ENCODE peak calls at places on chromosomes 4 and X, in ten cellular contexts. D is non-pigmented ciliary epithelial cell; Y is esophagus squamous epithelium; F is Panc1; B is stimulated activated CD4-positive, alpha-beta T cell treated with anti-CD3 and anti-CD28 coated beads, TNF-alpha, amount 100 ng/mL, for 48 hours; N is hypothalamus; V is activated naive CD4-positive, alpha-beta T cell; E is upper lobe of right lung; W is NCI-H2081; Q is ELR. S is an unnamed sample.

GRCh38 chr4:94486372-94486801 is 34.6 kb downstream of the PDLIM5 start:
- DNase-seq in V (no peak), Q (peak; percentile 66), B (no peak), D (no peak), E (no peak), Y (no peak), N (no peak), F (no peak), W (no peak), S (no peak)

GRCh38 chrX:68829594-68830485 is 1.0 kb downstream of the EFNB1 start:
- DNase-seq in Q (peak; percentile 43), D (no peak), W (no peak), N (no peak), V (no peak), E (no peak), F (no peak), B (no peak), Y (no peak), S (no peak)

GRCh38 chr4:88752754-88753153 is 55.1 kb upstream of the NAP1L5 start:
- DNase-seq in V (no peak), D (no peak), E (no peak), Q (no peak), W (no peak), F (no peak), B (no peak), N (no peak), Y (no peak), S (no peak)

GRCh38 chr4:99710020-99710419 is 52.4 kb upstream of the C4orf54 start:
- DNase-seq in D (no peak), Y (no peak), N (no peak), V (no peak), B (no peak), F (no peak), E (no peak), W (no peak), Q (no peak), S (no peak)

GRCh38 chr4:44961001-44961755 is 234.8 kb upstream of the GNPDA2 start:
- DNase-seq in Q (no peak), B (no peak), N (no peak), F (no peak), Y (no peak), D (no peak), W (no peak), E (no peak), V (no peak), S (no peak)

GRCh38 chr4:128856246-128856645 is 46.7 kb downstream of the JADE1 start:
- DNase-seq in V (no peak), Q (no peak), B (no peak), E (no peak), N (no peak), F (no peak), D (no peak), Y (no peak), W (no peak), S (no peak)

GRCh38 chr4:98260047-98260578 is 1.1 kb upstream of the RAP1GDS1 start:
- DNase-seq in F (no peak), W (no peak), D (no peak), Y (peak; percentile 11), E (peak; percentile 86), N (no peak), Q (no peak), V (peak; percentile 26), B (peak; percentile 10), S (no peak)

GRCh38 chr4:10013722-10014121 is 7.6 kb downstream of the SLC2A9 start:
- DNase-seq in Q (peak; percentile 19), V (no peak), B (no peak), Y (no peak), E (peak; percentile 74), W (peak; percentile 60), N (no peak), D (no peak), F (no peak), S (no peak)

GRCh38 chr4:100828364-100828763 is 310.5 kb upstream of the EMCN start:
- DNase-seq in E (no peak), W (no peak), V (no peak), D (no peak), B (no peak), N (no peak), F (no peak), Q (no peak), Y (no peak), S (no peak)

GRCh38 chr4:13386405-13387107 is 97.6 kb downstream of the RAB28 start:
- DNase-seq in E (no peak), Y (no peak), V (no peak), D (no peak), Q (no peak), F (no peak), N (no peak), B (no peak), W (no peak), S (no peak)

GRCh38 chrX:119145241-119145653 is 17.6 kb upstream of the KIAA1210 start:
- DNase-seq in D (no peak), V (no peak), N (no peak), Y (no peak), F (no peak), Q (peak; percentile 33), B (no peak), W (peak; percentile 4), E (no peak), S (no peak)

GRCh38 chr4:9804918-9805317 is 23.5 kb downstream of the DRD5 start:
- DNase-seq in Q (no peak), E (no peak), Y (no peak), D (no peak), F (no peak), W (no peak), V (no peak), B (no peak), N (no peak), S (no peak)

GRCh38 chr4:100876546-100876945 is 358.7 kb upstream of the EMCN start:
- DNase-seq in F (no peak), D (no peak), Q (no peak), B (no peak), W (no peak), V (no peak), E (no peak), N (no peak), Y (no peak), S (no peak)

GRCh38 chrX:71619193-71619592 is 882 bp upstream of the CXCR3 start:
- DNase-seq in B (peak; percentile 58), V (no peak), F (no peak), E (no peak), N (no peak), W (no peak), Q (no peak), D (no peak), Y (no peak), S (no peak)

GRCh38 chr4:138865765-138866164 is 149.8 kb upstream of the NOCT start:
- DNase-seq in D (no peak), V (no peak), E (no peak), W (no peak), Q (no peak), F (no peak), N (no peak), B (no peak), Y (no peak), S (no peak)

GRCh38 chrX:148813422-148813821 is 313.0 kb downstream of the AFF2 start:
- DNase-seq in E (no peak), N (no peak), F (no peak), V (no peak), B (no peak), W (no peak), Y (no peak), Q (no peak), D (no peak), S (no peak)

GRCh38 chr4:91113130-91113706 is 986.0 kb downstream of the CCSER1 start:
- DNase-seq in W (no peak), Q (peak; percentile 1), B (no peak), E (no peak), F (peak; percentile 32), V (no peak), D (peak; percentile 4), N (no peak), Y (no peak), S (no peak)

GRCh38 chr4:145623831-145624230 is 4.6 kb downstream of the MMAA start:
- DNase-seq in Y (no peak), W (no peak), B (no peak), F (no peak), D (peak; percentile 18), Q (peak; percentile 65), V (no peak), E (no peak), N (no peak), S (no peak)

GRCh38 chrX:151458824-151459223 is 61.8 kb downstream of the VMA21 start:
- DNase-seq in F (no peak), W (no peak), N (no peak), B (no peak), Q (peak; percentile 1), V (no peak), Y (no peak), D (peak; percentile 42), E (no peak), S (no peak)

GRCh38 chr4:109355835-109356234 is 53.4 kb upstream of the COL25A1 start:
- DNase-seq in E (no peak), N (no peak), W (no peak), Q (no peak), D (no peak), V (no peak), F (no peak), Y (no peak), B (no peak), S (no peak)

GRCh38 chr4:174563399-174563798 is 41.1 kb upstream of the HPGD start:
- DNase-seq in B (no peak), D (no peak), F (no peak), Y (no peak), N (no peak), W (no peak), E (no peak), Q (no peak), V (no peak), S (no peak)

GRCh38 chrX:46573896-46574336 is 351 bp downstream of the CHST7 start:
- DNase-seq in V (peak; percentile 55), W (peak; percentile 62), D (no peak), Y (peak; percentile 12), N (peak; percentile 8), F (no peak), Q (peak; percentile 71), E (peak; percentile 80), B (no peak), S (peak; percentile 43)

GRCh38 chrX:46488712-46489111 is 56.5 kb downstream of the ZNF674 start:
- DNase-seq in N (no peak), W (no peak), E (no peak), D (no peak), F (no peak), Y (no peak), V (no peak), Q (no peak), B (no peak), S (no peak)

GRCh38 chr4:106104276-106104675 is 209.0 kb downstream of the NPNT start:
- DNase-seq in W (no peak), E (no peak), B (no peak), Q (no peak), Y (no peak), F (no peak), V (no peak), D (no peak), N (no peak), S (no peak)

GRCh38 chr4:5707366-5708133 is 809 bp downstream of the EVC2 start:
- DNase-seq in Y (no peak), V (no peak), W (no peak), Q (peak; percentile 17), D (no peak), B (no peak), E (no peak), N (no peak), F (no peak), S (no peak)

GRCh38 chrX:69556094-69557011 is 52.2 kb downstream of the NALF2 start:
- DNase-seq in B (no peak), D (no peak), W (no peak), F (no peak), V (no peak), E (no peak), Q (peak; percentile 0), N (no peak), Y (no peak), S (no peak)

GRCh38 chr4:46506876-46507275 is 116.9 kb upstream of the GABRA2 start:
- DNase-seq in F (peak; percentile 5), N (no peak), D (peak; percentile 70), V (no peak), E (no peak), B (no peak), Q (peak; percentile 11), Y (no peak), W (no peak), S (no peak)

GRCh38 chr4:42267724-42268123 is 115.3 kb upstream of the BEND4 start:
- DNase-seq in Q (no peak), W (no peak), B (no peak), F (no peak), N (no peak), D (no peak), Y (no peak), V (no peak), E (no peak), S (no peak)